ENCODE peak calls at places on chromosomes 12 and 14, in five cellular contexts. I is BE2C, P is islet precursor cell, E is lung, N is HEK293T. C is an unnamed sample.

GRCh38 chr12:32765906-32766305 is 10.2 kb upstream of the YARS2 start:
- DNase-seq in I (no peak), P (no peak), E (no peak), N (no peak), C (no peak)

GRCh38 chr14:90870950-90871604 is 54.8 kb upstream of the TTC7B start:
- DNase-seq in I (no peak), P (no peak), E (no peak), N (no peak), C (no peak)

GRCh38 chr12:88579941-88580871 is at the start of gene KITLG:
- DNase-seq in I (peak; percentile 69), P (peak; percentile 97), E (peak; percentile 85), N (peak; percentile 80), C (peak; percentile 95)

GRCh38 chr12:11755311-11755930 is 105.9 kb downstream of the ETV6 start:
- DNase-seq in I (no peak), P (no peak), E (no peak), N (no peak), C (no peak)

GRCh38 chr14:76497550-76498484 is 121.9 kb downstream of the ESRRB start:
- DNase-seq in I (peak; percentile 53), P (no peak), E (no peak), N (peak; percentile 51), C (no peak)

GRCh38 chr14:50937800-50938199 is 6.5 kb downstream of the PYGL start:
- DNase-seq in I (no peak), P (no peak), E (no peak), N (no peak), C (no peak)

GRCh38 chr12:78880078-78880477 is 15.5 kb downstream of the SYT1 start:
- DNase-seq in I (no peak), P (no peak), E (no peak), N (no peak), C (no peak)

GRCh38 chr14:58073516-58073915 is 78.5 kb downstream of the ARMH4 start:
- DNase-seq in I (no peak), P (no peak), E (no peak), N (no peak), C (no peak)

GRCh38 chr14:60637138-60637489 is 12.2 kb downstream of the SIX1 start:
- DNase-seq in I (no peak), P (no peak), E (no peak), N (no peak), C (no peak)

GRCh38 chr12:65845751-65846537 is 21.7 kb downstream of the HMGA2 start:
- DNase-seq in I (no peak), P (peak; percentile 60), E (no peak), N (no peak), C (no peak)

GRCh38 chr14:51002406-51002984 is 58.2 kb upstream of the PYGL start:
- DNase-seq in I (no peak), P (no peak), E (no peak), N (no peak), C (no peak)

GRCh38 chr12:24476310-24476709 is 472.6 kb downstream of the BCAT1 start:
- DNase-seq in I (no peak), P (no peak), E (no peak), N (no peak), C (no peak)

C was measured in esophagus muscularis mucosa.